ENCODE peak calls at places on chromosome 12, in four cellular contexts. T is uterus, J is sigmoid colon, W is PC-3. F is an unnamed sample.

GRCh38 chr12:30617568-30617967 is 78.1 kb downstream of the IPO8 start:
- DNase-seq in W (no peak), T (no peak), J (no peak), F (no peak)

GRCh38 chr12:117111386-117112267 is 12.4 kb upstream of the TESC start:
- DNase-seq in W (no peak), J (no peak), T (no peak), F (no peak)

GRCh38 chr12:90335561-90335960 is 619.4 kb downstream of the CCER1 start:
- DNase-seq in T (no peak), J (no peak), W (no peak), F (no peak)

GRCh38 chr12:112586148-112586783 is 167.5 kb downstream of the PTPN11 start:
- DNase-seq in W (no peak), J (no peak), T (no peak), F (no peak)

GRCh38 chr12:22299294-22299912 is 35.1 kb downstream of the ST8SIA1 start:
- DNase-seq in W (peak; percentile 18), T (no peak), J (no peak), F (no peak)

GRCh38 chr12:40622246-40622838 is 69.9 kb upstream of the CNTN1 start:
- DNase-seq in J (no peak), W (peak; percentile 74), T (peak; percentile 40), F (peak; percentile 41)

GRCh38 chr12:108327621-108328371 is 11.3 kb downstream of the CMKLR1 start:
- DNase-seq in T (no peak), W (no peak), J (no peak), F (no peak)

GRCh38 chr12:40198601-40199000 is 26.2 kb upstream of the LRRK2 start:
- DNase-seq in W (peak; percentile 6), T (no peak), J (no peak), F (no peak)

GRCh38 chr12:123546281-123546680 is 12.8 kb upstream of the RILPL1 start:
- DNase-seq in J (no peak), W (peak; percentile 17), T (no peak), F (no peak)

GRCh38 chr12:96015672-96016071 is 19.5 kb upstream of the HAL start:
- DNase-seq in T (no peak), J (no peak), W (peak; percentile 50), F (no peak)

GRCh38 chr12:68617160-68617926 is 6.6 kb downstream of the RAP1B start:
- DNase-seq in J (no peak), T (no peak), W (peak; percentile 66), F (no peak)

GRCh38 chr12:9114946-9115345 is 773 bp downstream of the A2M start:
- DNase-seq in W (no peak), T (no peak), J (no peak), F (no peak)

GRCh38 chr12:121678721-121679300 is 9.4 kb upstream of the MORN3 start:
- DNase-seq in T (no peak), W (no peak), J (no peak), F (no peak)

GRCh38 chr12:117377758-117378157 is 16.3 kb upstream of the NOS1 start:
- DNase-seq in T (no peak), W (peak; percentile 21), J (no peak), F (no peak)

GRCh38 chr12:108525681-108526080 is 10.6 kb downstream of the FICD start:
- DNase-seq in W (peak; percentile 67), T (no peak), J (no peak), F (no peak)

GRCh38 chr12:28367326-28367725 is 177.1 kb downstream of the CCDC91 start:
- DNase-seq in T (no peak), J (no peak), W (no peak), F (no peak)

GRCh38 chr12:230925-231671 is 17.1 kb upstream of the SLC6A12 start:
- DNase-seq in T (peak; percentile 8), J (no peak), W (no peak), F (no peak)

GRCh38 chr12:110741795-110742717 is 635 bp downstream of the PPP1CC start:
- DNase-seq in J (peak; percentile 75), T (no peak), W (peak; percentile 28), F (no peak)

GRCh38 chr12:2250797-2251196 is 198.0 kb downstream of the CACNA1C start:
- DNase-seq in W (no peak), T (no peak), J (no peak), F (no peak)

GRCh38 chr12:44571031-44571550 is 305.0 kb downstream of the NELL2 start:
- DNase-seq in T (no peak), W (no peak), J (no peak), F (no peak)

GRCh38 chr12:49945394-49946080 is 5.0 kb upstream of the AQP2 start:
- DNase-seq in W (peak; percentile 84), T (peak; percentile 88), J (peak; percentile 88), F (peak; percentile 87)

GRCh38 chr12:95796225-95796981 is 5.8 kb upstream of the NTN4 start:
- DNase-seq in J (no peak), W (peak; percentile 75), T (no peak), F (no peak)

GRCh38 chr12:1053690-1054089 is 62.7 kb downstream of the ERC1 start:
- DNase-seq in W (no peak), T (no peak), J (no peak), F (no peak)

GRCh38 chr12:86838709-86839108 is 582.5 kb upstream of the MGAT4C start:
- DNase-seq in W (no peak), T (no peak), J (no peak), F (no peak)

GRCh38 chr12:25252946-25253345 is 2.2 kb upstream of the KRAS start:
- DNase-seq in T (no peak), J (no peak), W (no peak), F (no peak)
- H3K4me3 ChIP-seq in T (no peak overlapping the region), J (no peak overlapping the region), W (no peak overlapping the region), F (no peak overlapping the region)

GRCh38 chr12:126551882-126552281 is 1486.6 kb downstream of the AACS start:
- DNase-seq in T (no peak), J (no peak), W (no peak), F (no peak)

GRCh38 chr12:126557659-126558058 is 1492.4 kb downstream of the AACS start:
- DNase-seq in J (no peak), W (no peak), T (no peak), F (no peak)

GRCh38 chr12:126558810-126559209 is 1493.6 kb downstream of the AACS start:
- DNase-seq in W (no peak), J (no peak), T (no peak), F (no peak)

GRCh38 chr12:126558219-126558618 is 1493.0 kb downstream of the AACS start:
- DNase-seq in T (no peak), J (no peak), W (no peak), F (no peak)

GRCh38 chr12:126554599-126554998 is 1489.4 kb downstream of the AACS start:
- DNase-seq in W (no peak), J (no peak), T (no peak), F (no peak)
- H3K9me3 ChIP-seq in W (peaks cover 12% of the 10 kb centered on the region), J (no peaks in the 10 kb centered on the region), T (no peaks in the 10 kb centered on the region), F (no peaks in the 10 kb centered on the region)

GRCh38 chr12:99249543-99249942 is 398.0 kb upstream of the GARIN6 start:
- DNase-seq in J (no peak), T (no peak), W (no peak), F (no peak)
- H3K27ac ChIP-seq in J (no peak overlapping the region), T (no peak overlapping the region), W (no peak overlapping the region), F (no peak overlapping the region)

GRCh38 chr12:18906354-18906753 is 168.4 kb downstream of the CAPZA3 start:
- DNase-seq in W (no peak), J (no peak), T (no peak), F (no peak)

GRCh38 chr12:18907154-18907553 is 169.2 kb downstream of the CAPZA3 start:
- DNase-seq in T (no peak), J (no peak), W (no peak), F (no peak)

GRCh38 chr12:18905134-18905533 is 167.2 kb downstream of the CAPZA3 start:
- DNase-seq in J (no peak), T (no peak), W (peak; percentile 6), F (no peak)

DNA sequence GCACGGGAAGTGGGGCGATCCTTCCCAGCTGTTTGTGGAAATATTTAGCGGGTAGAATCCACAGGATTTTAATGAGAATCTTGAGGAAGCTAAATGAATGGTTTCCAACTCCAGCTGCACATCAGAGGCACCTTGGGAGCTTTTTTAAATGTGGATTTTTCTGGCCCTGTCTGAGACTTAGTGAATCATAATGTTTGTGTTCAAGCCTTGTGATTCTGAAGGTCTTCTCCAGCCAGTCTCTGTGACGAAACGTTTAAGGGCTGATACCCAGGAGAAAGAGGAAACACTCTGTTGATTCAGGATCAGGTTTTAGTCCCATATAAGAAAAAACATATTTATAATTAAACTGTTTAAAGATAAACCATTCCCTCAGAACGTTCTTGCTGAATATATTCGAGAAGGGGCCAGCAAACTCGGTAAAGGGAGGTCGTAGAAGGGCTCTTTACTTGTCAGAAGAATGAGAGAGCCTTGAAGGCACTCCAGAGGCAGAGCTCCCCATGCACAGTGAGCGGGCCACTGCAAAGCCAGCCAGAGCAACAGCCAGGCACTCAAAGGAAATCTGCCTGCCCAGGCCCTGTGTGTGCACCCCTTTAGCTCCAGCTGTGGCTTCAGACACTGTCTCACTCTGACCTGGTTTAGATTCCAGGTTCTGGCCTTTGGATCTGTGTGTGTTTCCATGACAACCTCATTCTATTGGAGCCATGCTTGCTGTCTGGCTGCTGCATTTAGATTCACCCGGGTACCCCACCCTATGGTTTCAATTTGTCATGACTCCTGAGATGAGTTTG is 170.1 kb downstream of the CAPZA3 start:
- DNase-seq in T (no peak), W (no peak), J (peak; percentile 61), F (no peak)
- H3K4me3 ChIP-seq in T (no peak overlapping the region), W (no peak overlapping the region), J (no peak overlapping the region), F (no peak overlapping the region)

DNA sequence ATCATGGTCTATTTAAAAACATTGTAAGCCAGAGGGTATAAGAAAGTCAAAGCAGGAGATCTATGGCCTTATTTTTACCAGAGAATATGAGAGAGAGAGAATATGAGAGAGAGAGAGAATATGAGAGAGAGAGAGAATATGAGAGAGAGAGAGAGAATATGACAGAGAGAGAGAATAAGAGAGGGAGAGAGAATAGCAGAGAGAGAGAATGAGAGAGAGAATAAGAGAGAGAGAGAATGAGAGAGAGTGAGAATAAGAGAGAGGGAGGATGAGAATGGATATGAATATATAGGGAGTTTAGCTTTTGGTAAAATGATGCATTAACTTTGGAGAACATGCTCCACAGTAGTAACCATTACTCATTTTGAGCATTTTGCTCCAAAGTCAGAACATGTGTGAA is 48.0 kb upstream of the ALG10B start:
- DNase-seq in W (no peak), J (no peak), T (no peak), F (no peak)
- H3K9me3 ChIP-seq in W (no peaks in the 10 kb centered on the region), J (no peaks in the 10 kb centered on the region), T (no peaks in the 10 kb centered on the region), F (peaks cover 1% of the 10 kb centered on the region)

GRCh38 chr12:80485222-80485987 is 41.4 kb downstream of the PTPRQ start:
- DNase-seq in T (no peak), J (no peak), W (no peak), F (no peak)
- H3K27ac ChIP-seq in T (no peak overlapping the region), J (no peak overlapping the region), W (no peak overlapping the region), F (no peak overlapping the region)

GRCh38 chr12:46831335-46832083 is 5.7 kb upstream of the SLC38A4 start:
- DNase-seq in J (no peak), T (no peak), W (no peak), F (no peak)
- H3K4me3 ChIP-seq in J (peak overlapping the region; percentile 47), T (peak overlapping the region; percentile 32), W (no peak overlapping the region), F (peak overlapping the region; percentile 13)

GRCh38 chr12:131363841-131364425 is 347.0 kb upstream of the SFSWAP start:
- DNase-seq in W (no peak), T (no peak), J (peak; percentile 19), F (no peak)

GRCh38 chr12:131363416-131363815 is 347.5 kb upstream of the SFSWAP start:
- DNase-seq in T (no peak), W (no peak), J (peak; percentile 40), F (no peak)

GRCh38 chr12:131365821-131366260 is 345.0 kb upstream of the SFSWAP start:
- DNase-seq in W (no peak), J (peak; percentile 54), T (peak; percentile 80), F (no peak)

GRCh38 chr12:131364903-131365820 is 345.7 kb upstream of the SFSWAP start:
- DNase-seq in T (no peak), W (no peak), J (peak; percentile 27), F (no peak)

GRCh38 chr12:131362290-131363211 is 348.3 kb upstream of the SFSWAP start:
- DNase-seq in J (peak; percentile 19), T (no peak), W (no peak), F (no peak)
- H3K9me3 ChIP-seq in J (no peaks in the 10 kb centered on the region), T (no peaks in the 10 kb centered on the region), W (no peaks in the 10 kb centered on the region), F (no peaks in the 10 kb centered on the region)